ENCODE peak calls at places on chromosome 13, in eight cellular contexts. U, J, Z, T, X, R, G and H are unnamed samples.

GRCh38 chr13:36377822-36378480 is 31.8 kb upstream of the SPART start:
- DNase-seq in U (no peak), J (peak), Z (no peak), T (no peak), X (peak), R (no peak), G (no peak), H (peak)

GRCh38 chr13:34156841-34157365 is 339.0 kb downstream of the RFC3 start:
- DNase-seq in U (peak), J (peak), Z (no peak), T (peak), X (peak), R (peak), G (peak), H (peak)

GRCh38 chr13:34734932-34735331 is 207.1 kb upstream of the NBEA start:
- DNase-seq in U (peak), J (no peak), Z (no peak), T (no peak), X (no peak), R (no peak), G (no peak), H (no peak)

GRCh38 chr13:112467236-112467635 is 91.1 kb downstream of the SPACA7 start:
- DNase-seq in U (no peak), J (no peak), Z (no peak), T (no peak), X (no peak), R (no peak), G (no peak), H (no peak)

GRCh38 chr13:79405831-79406596 is at the start of gene RBM26:
- DNase-seq in U (peak), J (peak), Z (peak), T (peak), X (peak), R (peak), G (peak), H (peak)

GRCh38 chr13:43597599-43597945 is 189.2 kb downstream of the ENOX1 start:
- DNase-seq in U (no peak), J (no peak), Z (no peak), T (no peak), X (no peak), R (no peak), G (no peak), H (no peak)

GRCh38 chr13:78028960-78029359 is 110.3 kb upstream of the EDNRB start:
- DNase-seq in U (no peak), J (no peak), Z (no peak), T (no peak), X (no peak), R (no peak), G (no peak), H (no peak)

GRCh38 chr13:55403887-55404487 is 1736.7 kb upstream of the PRR20A start:
- DNase-seq in U (no peak), J (no peak), Z (no peak), T (no peak), X (no peak), R (no peak), G (no peak), H (no peak)

GRCh38 chr13:43348397-43348796 is 325.0 kb downstream of the DNAJC15 start:
- DNase-seq in U (peak), J (peak), Z (no peak), T (no peak), X (peak), R (no peak), G (no peak), H (peak)

GRCh38 chr13:51793570-51794273 is 10.2 kb downstream of the DHRS12 start:
- DNase-seq in U (peak), J (peak), Z (no peak), T (no peak), X (peak), R (peak), G (peak), H (peak)

GRCh38 chr13:79995334-79995733 is 345.6 kb downstream of the SPRY2 start:
- DNase-seq in U (peak), J (peak), Z (no peak), T (no peak), X (peak), R (no peak), G (peak), H (peak)

GRCh38 chr13:20938302-20938701 is 35.8 kb upstream of the XPO4 start:
- DNase-seq in U (no peak), J (no peak), Z (no peak), T (no peak), X (no peak), R (no peak), G (no peak), H (no peak)

GRCh38 chr13:76462003-76462402 is 424.2 kb downstream of the KCTD12 start:
- DNase-seq in U (no peak), J (peak), Z (no peak), T (no peak), X (no peak), R (no peak), G (no peak), H (no peak)

GRCh38 chr13:27619711-27620376 is 485 bp downstream of the LNX2 start:
- DNase-seq in U (no peak), J (peak), Z (no peak), T (no peak), X (peak), R (peak), G (peak), H (peak)
- TF ChIP-seq CTCF in U (peak), J (peak), Z (peak), T (peak), X (peak), R (peak), G (peak), H (peak)

GRCh38 chr13:110869805-110870706 is 44.8 kb downstream of the ANKRD10 start:
- DNase-seq in U (peak), J (peak), Z (peak), T (peak), X (peak), R (peak), G (peak), H (peak)
- H3K4me3 ChIP-seq in U (peak), J (peak), Z (peak), T (peak), X (peak), R (peak), G (peak), H (peak)

DNA sequence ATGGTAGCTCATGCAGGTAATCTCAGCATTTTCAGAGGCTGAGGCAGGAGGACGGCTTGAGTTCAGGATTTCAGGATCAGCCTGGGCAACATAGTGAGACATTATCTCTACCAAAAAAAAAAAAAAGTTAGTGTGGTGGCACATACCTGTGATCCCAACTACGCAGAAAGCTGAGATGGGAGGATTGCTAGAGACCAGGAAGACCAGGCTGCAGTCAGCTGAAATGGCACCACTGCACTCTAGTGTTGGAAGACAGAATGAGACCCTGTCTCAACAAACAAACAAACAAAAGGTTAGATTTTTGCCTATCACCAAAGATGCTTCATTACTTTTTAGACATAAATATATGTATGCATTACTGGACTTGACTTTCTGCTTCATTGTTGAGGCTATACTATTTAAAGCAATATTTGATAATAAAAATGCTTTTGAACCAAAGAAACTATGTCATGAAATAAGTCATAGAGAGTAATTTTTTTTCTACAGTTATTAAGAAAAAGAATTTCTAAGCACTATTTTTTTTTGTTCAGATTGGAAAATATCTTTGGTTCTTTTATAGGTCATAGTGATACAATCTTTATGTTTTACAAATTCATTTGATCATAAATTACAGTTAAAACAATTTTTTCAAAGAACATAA is 1180.1 kb upstream of the ATXN8OS start:
- DNase-seq in U (no peak), J (no peak), Z (no peak), T (no peak), X (peak), R (peak), G (no peak), H (no peak)
- TF ChIP-seq CTCF in U (peak), J (no peak), Z (no peak), T (no peak), X (peak), R (peak), G (no peak), H (no peak)

GRCh38 chr13:28094311-28094710 is 6.1 kb downstream of the FLT3 start:
- DNase-seq in U (no peak), J (no peak), Z (no peak), T (no peak), X (no peak), R (no peak), G (no peak), H (no peak)

GRCh38 chr13:28099396-28100148 is 804 bp downstream of the FLT3 start:
- DNase-seq in U (no peak), J (no peak), Z (no peak), T (no peak), X (no peak), R (no peak), G (no peak), H (no peak)

GRCh38 chr13:28089065-28089464 is 11.3 kb downstream of the FLT3 start:
- DNase-seq in U (no peak), J (no peak), Z (no peak), T (no peak), X (no peak), R (no peak), G (no peak), H (no peak)

GRCh38 chr13:28097503-28097902 is 2.9 kb downstream of the FLT3 start:
- DNase-seq in U (no peak), J (no peak), Z (no peak), T (no peak), X (no peak), R (no peak), G (no peak), H (no peak)

DNA sequence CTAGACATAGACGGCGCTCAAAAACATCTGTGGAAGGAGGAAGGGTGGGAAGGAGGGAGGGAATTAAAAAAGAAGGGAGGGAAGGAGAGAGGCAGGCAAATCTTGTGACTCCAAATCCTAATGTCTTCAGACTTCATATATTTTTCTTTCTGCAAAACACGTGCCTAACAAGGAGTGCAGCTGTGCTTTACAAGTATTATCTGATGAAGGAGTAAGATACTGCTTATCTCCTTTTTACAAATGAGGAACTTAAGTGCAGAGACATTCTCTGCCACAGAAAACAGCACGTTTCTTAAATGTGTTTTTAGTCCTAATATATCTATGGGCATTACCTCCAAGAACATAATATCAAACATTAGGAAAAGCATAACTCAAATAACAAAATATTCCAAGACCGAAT is 6.5 kb downstream of the FLT3 start:
- DNase-seq in U (no peak), J (no peak), Z (no peak), T (no peak), X (no peak), R (no peak), G (no peak), H (no peak)
- H3K4me3 ChIP-seq in U (no peak), J (no peak), Z (no peak), T (no peak), X (no peak), R (no peak), G (no peak), H (no peak)

DNA sequence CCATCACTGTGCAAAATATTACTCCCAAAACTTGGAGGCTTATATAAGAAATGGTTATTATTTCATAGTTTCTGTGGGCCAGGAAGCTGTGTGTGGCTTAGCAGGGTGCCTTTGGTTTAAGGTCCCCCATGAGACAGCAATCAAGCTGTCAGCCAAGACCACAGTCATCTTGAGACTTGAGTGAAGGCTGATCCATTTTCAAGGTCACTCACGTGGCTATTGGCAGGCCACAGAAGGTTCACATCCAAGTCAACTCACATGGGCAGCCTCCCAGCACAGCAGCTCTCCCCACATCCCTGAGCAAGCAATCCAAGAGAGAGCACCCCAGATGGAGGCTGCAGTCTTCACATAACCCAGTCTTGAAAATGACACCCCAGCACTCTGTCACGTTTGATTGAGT is 537.4 kb downstream of the MYO16 start:
- DNase-seq in U (no peak), J (no peak), Z (no peak), T (no peak), X (no peak), R (no peak), G (peak), H (no peak)
- TF ChIP-seq CTCF in U (no peak), J (no peak), Z (no peak), T (no peak), X (no peak), R (no peak), G (no peak), H (no peak)

DNA sequence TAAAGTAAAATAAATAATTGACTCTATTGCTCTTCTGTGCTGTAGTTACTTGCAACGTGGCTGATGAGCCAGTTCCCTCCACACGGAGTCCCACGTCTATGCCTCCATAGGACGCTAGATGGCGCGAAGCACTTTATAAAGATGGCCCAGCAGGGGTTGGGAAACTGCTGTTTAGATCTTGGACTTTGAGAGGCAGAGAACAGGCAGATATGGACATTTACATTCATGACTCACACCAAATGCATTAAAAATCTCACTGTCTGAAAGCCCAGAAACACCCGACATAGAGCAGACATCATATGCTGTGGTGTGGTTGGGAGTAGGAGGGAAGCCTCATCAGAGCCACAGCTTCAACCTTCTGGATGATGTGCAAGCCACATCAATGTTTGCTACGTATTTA is 643.1 kb upstream of the ARGLU1 start:
- DNase-seq in U (peak), J (peak), Z (no peak), T (peak), X (peak), R (peak), G (peak), H (peak)
- H3K4me3 ChIP-seq in U (no peak), J (no peak), Z (peak), T (no peak), X (no peak), R (no peak), G (no peak), H (no peak)